ENCODE peak calls at places on chromosomes 12 and 14, in four cellular contexts. Q is GM04504, U is HT-29, C is Daoy. B is an unnamed sample.

GRCh38 chr14:55094630-55095157 is 34.4 kb upstream of the LGALS3 start:
- DNase-seq in Q (no peak), U (no peak), C (peak; percentile 43), B (peak; percentile 43)

GRCh38 chr12:129821964-129822363 is 81.9 kb downstream of the TMEM132D start:
- DNase-seq in Q (no peak), U (no peak), C (no peak), B (no peak)

GRCh38 chr14:73231874-73232851 is 5.1 kb upstream of the PAPLN start:
- DNase-seq in Q (no peak), U (peak; percentile 20), C (peak; percentile 63), B (no peak)

GRCh38 chr12:56257491-56258067 is 605 bp downstream of the ANKRD52 start:
- DNase-seq in Q (no peak), U (peak; percentile 25), C (peak; percentile 56), B (no peak)

GRCh38 chr14:33335366-33335765 is 396.7 kb downstream of the NPAS3 start:
- DNase-seq in Q (no peak), U (no peak), C (no peak), B (no peak)

GRCh38 chr12:131438874-131439273 is 272.0 kb upstream of the SFSWAP start:
- DNase-seq in Q (no peak), U (no peak), C (peak; percentile 36), B (no peak)

GRCh38 chr12:32679910-32680217 is 763 bp downstream of the DNM1L start:
- DNase-seq in Q (no peak), U (no peak), C (no peak), B (no peak)

GRCh38 chr12:33628087-33628486 is 188.5 kb upstream of the SYT10 start:
- DNase-seq in Q (no peak), U (no peak), C (no peak), B (no peak)

GRCh38 chr12:76539727-76540126 is 19.8 kb downstream of the OSBPL8 start:
- DNase-seq in Q (no peak), U (no peak), C (no peak), B (no peak)

GRCh38 chr14:42222924-42223471 is 616.3 kb downstream of the LRFN5 start:
- DNase-seq in Q (peak; percentile 72), U (no peak), C (peak; percentile 90), B (peak; percentile 79)

GRCh38 chr12:122920687-122921086 is 24.8 kb upstream of the VPS37B start:
- DNase-seq in Q (no peak), U (no peak), C (no peak), B (no peak)

GRCh38 chr14:60327447-60328331 is 78.7 kb downstream of the PPM1A start:
- DNase-seq in Q (no peak), U (peak; percentile 34), C (peak; percentile 32), B (no peak)

GRCh38 chr14:99737451-99737951 is 53.4 kb downstream of the CYP46A1 start:
- DNase-seq in Q (no peak), U (no peak), C (peak; percentile 80), B (peak; percentile 31)

GRCh38 chr14:96217381-96217913 is 12.8 kb downstream of the BDKRB2 start:
- DNase-seq in Q (no peak), U (no peak), C (no peak), B (no peak)